ENCODE peak calls at places on chromosomes 1 and 21, in eight cellular contexts. B, E, G, K, W, L, D and F are unnamed samples.

GRCh38 chr1:224734261-224734935 is 118.3 kb downstream of the CNIH3 start:
- DNase-seq in B (no peak), E (no peak), G (no peak), K (no peak), W (no peak), L (no peak), D (no peak), F (no peak)

GRCh38 chr1:32291145-32291707 is 657 bp upstream of the HDAC1 start:
- DNase-seq in B (no peak), E (no peak), G (peak), K (peak), W (no peak), L (no peak), D (no peak), F (no peak)

GRCh38 chr1:90174246-90174645 is 179.3 kb downstream of the ZNF326 start:
- DNase-seq in B (no peak), E (no peak), G (no peak), K (no peak), W (no peak), L (no peak), D (no peak), F (no peak)

GRCh38 chr1:998905-999796 is 746 bp downstream of the HES4 start:
- DNase-seq in B (peak), E (peak), G (no peak), K (peak), W (no peak), L (no peak), D (no peak), F (no peak)

GRCh38 chr21:35563885-35564451 is 496.4 kb downstream of the SETD4 start:
- DNase-seq in B (no peak), E (no peak), G (no peak), K (peak), W (peak), L (no peak), D (no peak), F (no peak)

GRCh38 chr1:69994261-69994660 is 211.1 kb downstream of the LRRC40 start:
- DNase-seq in B (no peak), E (no peak), G (no peak), K (no peak), W (no peak), L (no peak), D (no peak), F (no peak)

GRCh38 chr1:151130837-151131586 is 15.4 kb downstream of the SEMA6C start:
- DNase-seq in B (peak), E (peak), G (no peak), K (peak), W (peak), L (peak), D (peak), F (peak)

GRCh38 chr1:67535474-67535873 is 105.3 kb upstream of the SERBP1 start:
- DNase-seq in B (peak), E (no peak), G (peak), K (peak), W (peak), L (peak), D (peak), F (peak)

GRCh38 chr1:11719313-11720032 is 16.5 kb upstream of the AGTRAP start:
- DNase-seq in B (peak), E (peak), G (peak), K (peak), W (peak), L (peak), D (peak), F (peak)